ENCODE peak calls at places on chromosomes 6 and 20, in seven cellular contexts. M, D, I, T, S, X and V are unnamed samples.

GRCh38 chr6:82959385-82959941 is 106.2 kb downstream of the UBE3D start:
- DNase-seq in M (no peak), D (peak), I (no peak), T (no peak), S (no peak), X (no peak), V (no peak)

GRCh38 chr6:43665376-43665775 is 20.5 kb downstream of the RSPH9 start:
- DNase-seq in M (no peak), D (no peak), I (no peak), T (no peak), S (no peak), X (peak), V (no peak)

GRCh38 chr6:30344191-30344867 is 627 bp upstream of the RPP21 start:
- DNase-seq in M (no peak), D (no peak), I (no peak), T (no peak), S (no peak), X (no peak), V (no peak)

GRCh38 chr20:38242848-38243449 is 17.6 kb downstream of the KIAA1755 start:
- DNase-seq in M (no peak), D (no peak), I (no peak), T (no peak), S (no peak), X (no peak), V (peak)

GRCh38 chr20:17419459-17419858 is 111.7 kb downstream of the BFSP1 start:
- DNase-seq in M (no peak), D (no peak), I (no peak), T (no peak), S (no peak), X (no peak), V (no peak)

GRCh38 chr6:130575971-130576370 is 210.2 kb downstream of the TMEM200A start:
- DNase-seq in M (peak), D (no peak), I (no peak), T (no peak), S (no peak), X (no peak), V (no peak)

GRCh38 chr6:11423667-11424066 is 113.9 kb upstream of the TMEM170B start:
- DNase-seq in M (no peak), D (no peak), I (no peak), T (no peak), S (no peak), X (no peak), V (no peak)

GRCh38 chr6:143965503-143966171 is 42.4 kb downstream of the PLAGL1 start:
- DNase-seq in M (no peak), D (peak), I (no peak), T (no peak), S (no peak), X (no peak), V (no peak)

GRCh38 chr6:146871613-146872465 is 273.1 kb downstream of the ADGB start:
- DNase-seq in M (no peak), D (no peak), I (no peak), T (peak), S (no peak), X (no peak), V (no peak)

GRCh38 chr6:34235605-34236422 is 859 bp upstream of the HMGA1 start:
- DNase-seq in M (peak), D (peak), I (peak), T (peak), S (peak), X (peak), V (peak)

GRCh38 chr6:41644297-41644879 is 6.1 kb downstream of the MDFI start:
- DNase-seq in M (no peak), D (no peak), I (no peak), T (no peak), S (peak), X (no peak), V (no peak)

GRCh38 chr6:75167426-75167825 is 38.4 kb downstream of the COL12A1 start:
- DNase-seq in M (no peak), D (peak), I (no peak), T (no peak), S (no peak), X (no peak), V (no peak)

GRCh38 chr6:42137192-42137753 is 5.1 kb downstream of the C6orf132 start:
- DNase-seq in M (no peak), D (no peak), I (no peak), T (peak), S (no peak), X (no peak), V (no peak)

GRCh38 chr20:3420211-3420707 is 12.8 kb upstream of the DNAAF9 start:
- DNase-seq in M (peak), D (peak), I (peak), T (no peak), S (no peak), X (no peak), V (no peak)

GRCh38 chr6:123803862-123804681 is at the start of gene NKAIN2:
- DNase-seq in M (peak), D (no peak), I (no peak), T (peak), S (peak), X (no peak), V (peak)

GRCh38 chr6:106181664-106182418 is 95.7 kb downstream of the PRDM1 start:
- DNase-seq in M (no peak), D (peak), I (no peak), T (no peak), S (no peak), X (no peak), V (no peak)

GRCh38 chr6:115865914-115866313 is 194.8 kb downstream of the FRK start:
- DNase-seq in M (no peak), D (no peak), I (no peak), T (no peak), S (no peak), X (no peak), V (no peak)

GRCh38 chr20:38872036-38872435 is 54.2 kb upstream of the FAM83D start:
- DNase-seq in M (no peak), D (no peak), I (no peak), T (no peak), S (no peak), X (no peak), V (no peak)

GRCh38 chr6:11460001-11460668 is 77.4 kb upstream of the TMEM170B start:
- DNase-seq in M (peak), D (peak), I (no peak), T (no peak), S (no peak), X (no peak), V (no peak)

GRCh38 chr6:25713802-25714201 is 40.7 kb upstream of the SLC17A4 start:
- DNase-seq in M (no peak), D (peak), I (no peak), T (no peak), S (no peak), X (no peak), V (no peak)

GRCh38 chr20:61565791-61566190 is 313.7 kb downstream of the CDH4 start:
- DNase-seq in M (no peak), D (no peak), I (no peak), T (no peak), S (peak), X (no peak), V (peak)

GRCh38 chr6:137236581-137237355 is 17.6 kb upstream of the IFNGR1 start:
- DNase-seq in M (no peak), D (no peak), I (no peak), T (no peak), S (no peak), X (no peak), V (no peak)

GRCh38 chr6:147117580-147117979 is 86.6 kb upstream of the STXBP5 start:
- DNase-seq in M (no peak), D (peak), I (no peak), T (no peak), S (no peak), X (no peak), V (no peak)

GRCh38 chr6:155038527-155038926 is 43.4 kb downstream of the TIAM2 start:
- DNase-seq in M (no peak), D (no peak), I (no peak), T (no peak), S (no peak), X (no peak), V (no peak)

GRCh38 chr6:8888468-8888867 is 453.1 kb upstream of the SLC35B3 start:
- DNase-seq in M (peak), D (no peak), I (no peak), T (no peak), S (no peak), X (no peak), V (no peak)
- TF ChIP-seq CTCF in M (peak), D (no peak), I (no peak), T (peak), S (no peak), X (peak), V (peak)

DNA sequence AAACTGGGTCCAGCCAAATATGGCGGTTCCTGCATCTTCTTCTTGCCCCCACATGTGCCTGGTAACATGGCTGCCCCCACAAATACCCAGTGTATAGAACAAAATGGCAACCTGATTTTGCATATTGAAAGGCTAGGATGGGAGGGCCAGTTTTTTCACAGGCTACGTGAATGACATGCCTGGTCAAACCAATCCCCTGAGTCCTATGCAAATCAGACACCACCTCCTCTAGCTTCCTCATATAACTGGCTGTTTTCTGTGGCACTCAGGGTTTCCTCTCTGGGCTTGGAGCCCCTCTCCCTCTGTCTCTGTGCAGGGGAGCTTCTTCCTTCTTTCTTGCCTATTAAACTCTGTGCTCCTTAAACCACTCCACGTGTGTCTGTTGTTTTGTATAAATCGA is 372.1 kb downstream of the KIF16B start:
- DNase-seq in M (no peak), D (no peak), I (no peak), T (no peak), S (no peak), X (no peak), V (no peak)
- TF ChIP-seq CTCF in M (no peak), D (no peak), I (no peak), T (no peak), S (no peak), X (no peak), V (no peak)

GRCh38 chr6:107729098-107729497 is 95.0 kb downstream of the SCML4 start:
- DNase-seq in M (no peak), D (no peak), I (no peak), T (no peak), S (no peak), X (no peak), V (no peak)
- TF ChIP-seq CTCF in M (no peak), D (no peak), I (no peak), T (no peak), S (no peak), X (no peak), V (peak)

GRCh38 chr6:104936766-104937535 is 20.0 kb upstream of the LIN28B start:
- DNase-seq in M (no peak), D (no peak), I (no peak), T (no peak), S (no peak), X (no peak), V (no peak)

GRCh38 chr6:104941694-104942177 is 15.2 kb upstream of the LIN28B start:
- DNase-seq in M (no peak), D (no peak), I (no peak), T (no peak), S (no peak), X (no peak), V (no peak)

GRCh38 chr6:104943781-104944180 is 13.1 kb upstream of the LIN28B start:
- DNase-seq in M (no peak), D (peak), I (no peak), T (peak), S (no peak), X (no peak), V (no peak)

GRCh38 chr6:104940238-104940880 is 16.5 kb upstream of the LIN28B start:
- DNase-seq in M (no peak), D (no peak), I (no peak), T (peak), S (no peak), X (no peak), V (no peak)

GRCh38 chr6:104940881-104941693 is 15.8 kb upstream of the LIN28B start:
- DNase-seq in M (no peak), D (peak), I (no peak), T (peak), S (peak), X (no peak), V (peak)
- TF ChIP-seq CTCF in M (peak), D (peak), I (peak), T (peak), S (peak), X (peak), V (peak)

DNA sequence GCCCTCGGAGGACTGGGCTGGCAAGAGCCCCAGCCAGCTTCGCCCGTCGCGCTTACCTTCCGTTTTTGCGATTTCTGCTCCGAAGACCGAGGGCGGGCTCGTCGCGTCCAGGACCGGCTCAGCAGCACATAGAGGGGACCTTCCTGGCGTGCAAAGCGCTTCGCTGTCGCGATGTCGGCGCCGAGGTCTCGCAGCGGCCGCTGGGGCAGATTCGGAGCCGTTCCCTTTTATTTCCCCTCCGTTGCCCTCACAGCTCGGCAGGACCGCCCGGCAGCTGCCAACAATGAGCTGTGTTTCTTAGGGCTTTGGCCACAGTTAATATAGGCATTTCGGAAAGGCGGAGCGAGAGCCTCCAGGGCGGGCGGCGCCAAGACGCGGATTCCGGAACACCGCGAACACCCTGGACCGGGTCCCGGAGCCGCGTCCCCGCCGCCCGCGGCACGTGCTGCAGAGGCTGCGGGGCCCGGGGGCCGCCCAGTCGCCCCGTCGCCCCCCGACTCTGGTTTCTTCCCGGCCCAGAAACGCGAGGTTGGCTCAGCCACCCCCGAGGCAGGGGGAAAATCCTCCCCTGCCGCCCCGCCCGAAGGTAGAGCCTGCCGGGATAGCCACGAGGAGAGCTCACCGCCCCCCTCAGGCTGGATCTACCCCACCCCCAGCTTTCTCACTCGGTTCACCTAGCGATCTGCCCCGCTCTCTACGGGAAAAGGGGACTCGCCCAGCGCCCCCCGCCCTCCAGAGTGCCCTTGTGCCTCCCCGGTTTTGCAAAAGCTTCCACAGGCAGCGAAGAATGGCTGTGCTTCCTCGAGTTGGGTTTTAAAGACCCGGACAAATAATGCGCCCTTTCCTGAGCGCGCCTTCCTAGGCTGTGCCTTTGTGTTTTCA is at the start of gene CITED2:
- DNase-seq in M (peak), D (peak), I (peak), T (peak), S (peak), X (no peak), V (peak)
- TF ChIP-seq CTCF in M (no peak), D (peak), I (no peak), T (peak), S (no peak), X (no peak), V (peak)

GRCh38 chr6:169906004-169906740 is 154.8 kb downstream of the ERMARD start:
- DNase-seq in M (no peak), D (no peak), I (no peak), T (no peak), S (no peak), X (no peak), V (no peak)

GRCh38 chr6:169907419-169908115 is 156.1 kb downstream of the ERMARD start:
- DNase-seq in M (no peak), D (no peak), I (no peak), T (no peak), S (no peak), X (no peak), V (no peak)

GRCh38 chr6:169909113-169909512 is 157.7 kb downstream of the ERMARD start:
- DNase-seq in M (no peak), D (no peak), I (no peak), T (no peak), S (no peak), X (no peak), V (no peak)

GRCh38 chr6:169906741-169907418 is 155.5 kb downstream of the ERMARD start:
- DNase-seq in M (no peak), D (no peak), I (no peak), T (no peak), S (no peak), X (no peak), V (no peak)

GRCh38 chr6:169908403-169908933 is 157.0 kb downstream of the ERMARD start:
- DNase-seq in M (no peak), D (no peak), I (no peak), T (no peak), S (no peak), X (no peak), V (no peak)
- TF ChIP-seq CTCF in M (no peak), D (no peak), I (no peak), T (no peak), S (no peak), X (no peak), V (no peak)